ENCODE peak calls at places on chromosome 17, in nine cellular contexts. T is lung, R is cardiac fibroblast, P is HCT116, K is lower lobe of right lung, D is ovary, L is body of pancreas, U is endothelial cell of umbilical vein, M is suprapubic skin. O is an unnamed sample.

GRCh38 chr17:13024526-13025263 is 6.9 kb upstream of the ELAC2 start:
- DNase-seq in T (peak), R (peak), P (no peak), K (peak), D (peak), L (peak), U (peak), M (no peak), O (peak)

GRCh38 chr17:79874329-79874981 is 35.2 kb upstream of the CBX4 start:
- DNase-seq in T (no peak), R (peak), P (peak), K (no peak), D (no peak), L (peak), U (peak), M (no peak), O (no peak)

GRCh38 chr17:30095507-30096244 is 20.9 kb upstream of the NSRP1 start:
- DNase-seq in T (no peak), R (peak), P (peak), K (no peak), D (no peak), L (peak), U (peak), M (no peak), O (peak)

GRCh38 chr17:34716291-34716690 is 136.9 kb downstream of the TMEM132E start:
- DNase-seq in T (no peak), R (no peak), P (no peak), K (no peak), D (no peak), L (no peak), U (no peak), M (no peak), O (no peak)

GRCh38 chr17:3912827-3913226 is 3.4 kb downstream of the P2RX1 start:
- DNase-seq in T (no peak), R (no peak), P (no peak), K (no peak), D (no peak), L (no peak), U (no peak), M (no peak), O (no peak)

GRCh38 chr17:73391331-73392265 is 79.8 kb upstream of the CDC42EP4 start:
- DNase-seq in T (no peak), R (no peak), P (no peak), K (peak), D (no peak), L (no peak), U (no peak), M (no peak), O (no peak)

GRCh38 chr17:70022175-70022574 is 52.9 kb upstream of the KCNJ16 start:
- DNase-seq in T (no peak), R (no peak), P (no peak), K (no peak), D (no peak), L (no peak), U (peak), M (no peak), O (peak)

GRCh38 chr17:39699818-39700147 is at the start of gene ERBB2:
- DNase-seq in T (peak), R (peak), P (peak), K (peak), D (peak), L (peak), U (peak), M (no peak), O (peak)

GRCh38 chr17:74513987-74514631 is 17.2 kb downstream of the CD300LB start:
- DNase-seq in T (no peak), R (peak), P (peak), K (no peak), D (no peak), L (no peak), U (peak), M (peak), O (no peak)

GRCh38 chr17:15233022-15233805 is 31.9 kb downstream of the PMP22 start:
- DNase-seq in T (no peak), R (peak), P (no peak), K (no peak), D (no peak), L (peak), U (peak), M (no peak), O (peak)

GRCh38 chr17:58414596-58414997 is 2.7 kb downstream of the RNF43 start:
- DNase-seq in T (no peak), R (no peak), P (no peak), K (no peak), D (no peak), L (peak), U (no peak), M (no peak), O (no peak)

GRCh38 chr17:16906670-16907069 is 65.2 kb downstream of the TNFRSF13B start:
- DNase-seq in T (no peak), R (no peak), P (no peak), K (no peak), D (no peak), L (no peak), U (no peak), M (no peak), O (peak)

GRCh38 chr17:60941028-60941427 is 263.4 kb downstream of the BCAS3 start:
- DNase-seq in T (peak), R (peak), P (no peak), K (no peak), D (peak), L (peak), U (peak), M (no peak), O (peak)

GRCh38 chr17:2138768-2139167 is 83.9 kb downstream of the HIC1 start:
- DNase-seq in T (no peak), R (peak), P (no peak), K (no peak), D (no peak), L (no peak), U (peak), M (no peak), O (peak)

GRCh38 chr17:43645765-43646481 is 15.8 kb downstream of the MEOX1 start:
- DNase-seq in T (peak), R (peak), P (no peak), K (peak), D (peak), L (peak), U (peak), M (peak), O (peak)

GRCh38 chr17:1762906-1763829 is 1.3 kb downstream of the SERPINF1 start:
- DNase-seq in T (no peak), R (peak), P (no peak), K (no peak), D (peak), L (peak), U (no peak), M (no peak), O (peak)

GRCh38 chr17:82973456-82974135 is 105.8 kb upstream of the METRNL start:
- DNase-seq in T (no peak), R (no peak), P (no peak), K (no peak), D (no peak), L (no peak), U (no peak), M (no peak), O (no peak)

GRCh38 chr17:35214631-35215273 is 20.6 kb upstream of the SLC35G3 start:
- DNase-seq in T (no peak), R (no peak), P (no peak), K (no peak), D (no peak), L (no peak), U (no peak), M (no peak), O (no peak)

GRCh38 chr17:43768943-43769342 is 9.8 kb downstream of the DUSP3 start:
- DNase-seq in T (no peak), R (no peak), P (no peak), K (no peak), D (no peak), L (no peak), U (no peak), M (no peak), O (no peak)

GRCh38 chr17:76263896-76264295 is 1.3 kb upstream of the UBALD2 start:
- DNase-seq in T (no peak), R (no peak), P (no peak), K (no peak), D (no peak), L (no peak), U (no peak), M (no peak), O (no peak)
- H3K4me3 ChIP-seq in T (no peak), R (no peak), P (no peak), K (no peak), D (no peak), L (no peak), U (no peak), M (no peak), O (peak)

GRCh38 chr17:22303865-22304264 is 611.5 kb downstream of the KCNJ18 start:
- DNase-seq in T (no peak), R (no peak), P (no peak), K (no peak), D (no peak), L (no peak), U (no peak), M (no peak), O (no peak)

GRCh38 chr17:22301353-22301745 is 609.0 kb downstream of the KCNJ18 start:
- DNase-seq in T (no peak), R (no peak), P (no peak), K (no peak), D (no peak), L (no peak), U (no peak), M (no peak), O (no peak)

GRCh38 chr17:22305356-22306071 is 613.2 kb downstream of the KCNJ18 start:
- DNase-seq in T (no peak), R (no peak), P (no peak), K (no peak), D (no peak), L (no peak), U (no peak), M (no peak), O (no peak)

GRCh38 chr17:22303096-22303495 is 610.8 kb downstream of the KCNJ18 start:
- DNase-seq in T (no peak), R (no peak), P (no peak), K (no peak), D (no peak), L (no peak), U (no peak), M (no peak), O (no peak)

DNA sequence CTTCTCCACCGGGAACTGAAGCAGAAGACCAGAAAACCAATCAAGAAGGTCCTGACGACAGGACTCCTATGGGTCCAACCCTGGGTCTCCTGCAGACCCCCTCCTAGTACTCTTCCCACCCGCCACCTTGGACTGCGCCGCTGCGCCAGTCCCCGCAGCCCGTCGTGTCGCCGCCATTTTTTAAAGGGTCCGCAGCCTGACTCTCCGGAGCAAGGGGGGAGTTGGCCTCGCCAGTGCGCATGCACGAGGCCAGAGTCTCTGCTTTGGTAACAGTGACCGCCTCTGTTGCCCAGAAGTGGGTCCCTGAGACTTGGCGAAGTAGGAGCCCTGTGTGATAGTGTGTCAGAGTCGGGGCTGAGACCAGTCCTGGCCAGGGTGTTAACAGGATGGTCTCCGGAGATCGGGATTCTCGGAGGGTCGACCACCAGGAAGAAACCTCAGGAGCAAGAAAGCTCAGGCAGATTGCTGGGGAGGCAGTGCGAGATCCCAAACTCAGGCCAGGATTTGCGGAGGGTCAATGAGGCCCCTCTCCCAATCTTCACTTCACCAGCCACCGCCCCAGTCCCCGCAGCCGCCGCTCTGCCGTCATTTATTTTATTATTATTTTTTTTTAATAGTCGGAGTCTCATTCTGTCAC is 612.5 kb downstream of the KCNJ18 start:
- DNase-seq in T (no peak), R (no peak), P (no peak), K (no peak), D (no peak), L (no peak), U (no peak), M (no peak), O (no peak)
- TF ChIP-seq CTCF in T (no peak), R (no peak), P (no peak), K (no peak), D (no peak), L (no peak), U (no peak), M (no peak), O (no peak)

GRCh38 chr17:48997103-48997826 is at the start of gene IGF2BP1:
- DNase-seq in T (no peak), R (peak), P (no peak), K (no peak), D (no peak), L (no peak), U (peak), M (peak), O (peak)

GRCh38 chr17:48995332-48995870 is 1.8 kb upstream of the IGF2BP1 start:
- DNase-seq in T (no peak), R (no peak), P (no peak), K (no peak), D (no peak), L (no peak), U (peak), M (peak), O (peak)

GRCh38 chr17:48994548-48995331 is 2.4 kb upstream of the IGF2BP1 start:
- DNase-seq in T (no peak), R (no peak), P (no peak), K (no peak), D (no peak), L (no peak), U (peak), M (no peak), O (no peak)

GRCh38 chr17:48996696-48997102 is 486 bp upstream of the IGF2BP1 start:
- DNase-seq in T (no peak), R (no peak), P (no peak), K (no peak), D (no peak), L (no peak), U (no peak), M (peak), O (no peak)

DNA sequence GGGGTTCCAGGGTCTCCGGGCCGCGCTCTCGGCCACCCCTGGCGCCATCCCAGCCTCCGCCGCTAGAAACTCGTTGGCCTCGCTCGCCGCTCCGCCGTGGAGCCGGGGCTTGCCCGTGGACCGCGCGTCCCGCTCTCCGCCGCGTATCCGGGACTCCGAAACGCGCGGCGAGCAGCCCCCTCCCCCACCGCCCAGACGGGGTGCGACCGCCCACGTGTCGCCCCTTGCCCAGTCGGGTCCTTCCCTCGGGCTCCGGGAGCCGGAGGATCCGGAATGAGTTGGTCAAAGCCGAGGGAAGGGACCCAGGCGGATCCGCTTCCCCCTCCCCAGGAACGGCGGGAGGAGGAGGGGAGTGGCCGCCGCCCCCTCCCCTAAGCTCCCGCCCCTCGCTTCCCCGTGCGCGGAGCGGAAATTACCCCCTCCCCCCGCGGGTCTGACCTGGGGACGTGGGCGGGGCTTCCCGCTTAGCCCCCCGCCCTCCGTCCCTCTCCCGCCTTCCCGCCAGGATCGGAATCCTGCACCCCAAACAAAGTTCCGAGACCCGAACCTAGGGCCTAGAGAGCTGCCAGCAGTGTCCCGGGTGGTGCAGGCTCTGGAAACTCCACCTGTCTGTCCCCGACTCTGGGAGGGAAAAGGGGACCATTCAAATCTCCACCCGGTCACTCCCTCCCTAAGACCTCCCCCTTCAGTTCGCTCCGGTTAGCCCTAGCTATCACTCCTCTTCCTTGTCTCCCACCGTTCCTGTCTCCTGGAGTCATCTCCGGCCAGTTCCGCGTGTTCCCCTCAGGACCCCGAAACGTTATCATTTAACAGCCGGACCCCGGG is 1.1 kb upstream of the IGF2BP1 start:
- DNase-seq in T (no peak), R (no peak), P (no peak), K (no peak), D (no peak), L (no peak), U (peak), M (peak), O (no peak)
- H3K4me3 ChIP-seq in T (no peak), R (peak), P (no peak), K (no peak), D (no peak), L (no peak), U (peak), M (no peak), O (peak)

DNA sequence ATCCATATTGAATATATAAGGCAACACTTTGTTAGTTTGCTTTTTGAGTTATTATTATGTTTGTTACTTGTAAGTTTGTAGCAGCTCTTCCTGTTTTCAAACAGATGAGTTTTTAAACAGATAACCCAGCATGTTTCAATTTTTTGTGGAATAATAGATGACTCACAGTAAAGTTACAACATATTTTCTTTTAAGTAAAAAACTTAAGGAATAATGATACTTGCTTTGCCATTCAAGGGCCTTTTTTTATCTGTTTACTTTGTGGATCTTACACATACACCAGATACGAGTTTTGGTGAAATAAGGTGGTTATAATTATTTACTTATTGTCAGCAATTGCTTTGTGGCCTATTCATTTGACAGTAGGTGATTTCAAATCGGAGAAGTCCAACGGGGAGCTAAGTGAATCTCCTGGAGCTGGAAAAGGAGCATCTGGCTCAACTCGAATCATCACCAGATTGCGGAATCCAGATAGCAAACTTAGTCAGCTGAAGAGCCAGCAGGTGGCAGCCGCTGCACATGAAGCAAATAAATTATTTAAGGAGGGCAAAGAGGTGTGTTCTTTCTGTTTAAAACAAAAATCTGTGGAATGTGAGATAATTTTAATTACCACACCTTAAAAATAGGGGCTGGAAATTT is 66.3 kb downstream of the BPTF start:
- DNase-seq in T (no peak), R (peak), P (peak), K (no peak), D (peak), L (peak), U (peak), M (no peak), O (peak)
- TF ChIP-seq CTCF in T (no peak), R (peak), P (peak), K (peak), D (no peak), L (no peak), U (no peak), M (no peak), O (peak)

DNA sequence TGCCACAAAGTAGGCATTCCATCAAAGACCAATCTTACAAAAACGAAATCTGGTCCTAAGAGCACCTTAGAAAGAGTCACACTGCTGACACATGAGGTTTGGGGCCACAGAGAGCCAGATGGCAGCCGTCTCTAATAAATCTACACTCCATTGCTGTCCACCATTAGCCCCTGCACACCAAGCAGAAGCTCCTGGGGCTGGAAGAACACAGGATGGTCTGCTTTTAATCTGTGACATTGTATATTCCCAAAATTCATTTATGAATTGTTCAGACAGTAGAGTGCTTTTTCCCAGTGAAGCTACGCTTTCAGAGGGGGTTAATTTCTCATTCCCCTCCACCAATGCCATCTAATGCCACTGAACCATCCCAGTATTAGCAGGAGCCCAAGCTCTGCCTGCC is 1.6 kb downstream of the CYB561 start:
- DNase-seq in T (no peak), R (no peak), P (no peak), K (no peak), D (no peak), L (no peak), U (no peak), M (no peak), O (no peak)
- H3K4me3 ChIP-seq in T (no peak), R (no peak), P (no peak), K (no peak), D (no peak), L (peak), U (no peak), M (no peak), O (no peak)

GRCh38 chr17:7557825-7558543 is 566 bp upstream of the TNFSF13 start:
- DNase-seq in T (peak), R (peak), P (no peak), K (peak), D (peak), L (peak), U (peak), M (peak), O (no peak)

GRCh38 chr17:7557147-7557764 is 1.3 kb upstream of the TNFSF13 start:
- DNase-seq in T (no peak), R (no peak), P (no peak), K (peak), D (peak), L (no peak), U (no peak), M (no peak), O (no peak)

GRCh38 chr17:7556627-7557026 is 1.9 kb upstream of the TNFSF13 start:
- DNase-seq in T (no peak), R (no peak), P (no peak), K (no peak), D (no peak), L (no peak), U (no peak), M (no peak), O (no peak)

GRCh38 chr17:7553356-7553755 is 4.5 kb downstream of the TNFSF12 start:
- DNase-seq in T (no peak), R (no peak), P (no peak), K (no peak), D (no peak), L (no peak), U (no peak), M (no peak), O (no peak)

DNA sequence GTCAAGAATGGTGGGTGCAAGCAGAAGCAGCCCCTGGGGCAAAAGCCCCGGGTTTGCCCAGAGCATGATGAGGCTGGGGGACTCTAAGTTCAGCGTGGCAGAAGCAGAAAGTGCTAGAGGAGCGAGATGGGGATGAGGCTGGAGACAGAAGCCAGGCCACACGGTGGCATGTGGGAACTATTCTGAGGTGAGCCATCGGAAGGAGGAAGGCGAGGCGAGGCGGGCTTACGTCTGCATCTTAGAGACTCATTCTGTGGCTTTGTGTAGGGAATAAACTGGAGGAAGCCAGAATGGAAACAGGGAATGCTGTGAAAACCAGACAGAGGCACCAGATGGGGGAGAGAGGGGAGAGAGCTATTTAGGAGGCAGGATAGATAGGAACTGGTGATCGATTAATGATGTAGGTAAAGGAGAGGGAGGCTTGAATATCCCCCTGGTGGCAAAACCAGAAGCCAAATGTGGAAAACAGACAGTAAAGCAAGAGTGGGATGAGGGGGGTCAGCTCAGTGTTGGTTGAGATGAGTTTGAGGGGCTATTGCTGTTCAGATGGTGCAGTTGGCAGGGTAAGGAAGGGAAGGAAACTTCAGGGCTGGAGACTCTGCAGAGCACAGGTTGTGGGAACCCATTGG is 3.1 kb upstream of the TNFSF13 start:
- DNase-seq in T (no peak), R (no peak), P (no peak), K (no peak), D (no peak), L (no peak), U (no peak), M (no peak), O (no peak)
- TF ChIP-seq CTCF in T (no peak), R (peak), P (no peak), K (no peak), D (no peak), L (no peak), U (peak), M (no peak), O (no peak)

GRCh38 chr17:36938566-36939058 is 1.3 kb downstream of the LHX1 start:
- DNase-seq in T (no peak), R (no peak), P (no peak), K (no peak), D (no peak), L (no peak), U (no peak), M (no peak), O (no peak)
- H3K4me3 ChIP-seq in T (no peak), R (no peak), P (no peak), K (no peak), D (no peak), L (no peak), U (no peak), M (no peak), O (no peak)

O was measured in foreskin fibroblast.